ENCODE peak calls at places on chromosomes 7 and 10, in four cellular contexts. P is K562, C is hepatocyte, A is A549. D is an unnamed sample.

GRCh38 chr7:134368851-134369533 is 52.3 kb upstream of the SLC35B4 start:
- DNase-seq in P (no peak), C (peak; percentile 71), A (peak; percentile 97), D (no peak)

GRCh38 chr7:151990567-151990966 is 34.3 kb downstream of the GALNTL5 start:
- DNase-seq in P (no peak), C (no peak), A (peak; percentile 12), D (no peak)

GRCh38 chr7:130733866-130734524 is at the start of gene KLF14:
- DNase-seq in P (peak; percentile 79), C (peak; percentile 35), A (no peak), D (no peak)

GRCh38 chr7:124723012-124723411 is 42.6 kb downstream of the GPR37 start:
- DNase-seq in P (no peak), C (no peak), A (peak; percentile 64), D (no peak)

GRCh38 chr7:92631067-92631829 is 41.1 kb upstream of the FAM133B start:
- DNase-seq in P (peak; percentile 25), C (no peak), A (no peak), D (no peak)

GRCh38 chr7:155412416-155413253 is 45.3 kb upstream of the EN2 start:
- DNase-seq in P (peak; percentile 80), C (peak; percentile 77), A (peak; percentile 67), D (no peak)

GRCh38 chr7:159010951-159011820 is 133.5 kb downstream of the VIPR2 start:
- DNase-seq in P (no peak), C (no peak), A (no peak), D (no peak)

GRCh38 chr10:3255086-3255485 is 82.5 kb upstream of the PITRM1 start:
- DNase-seq in P (no peak), C (no peak), A (no peak), D (no peak)

GRCh38 chr10:78331391-78331922 is 297.8 kb downstream of the RPS24 start:
- DNase-seq in P (no peak), C (no peak), A (no peak), D (peak; percentile 63)

GRCh38 chr10:129786216-129786615 is 177.9 kb downstream of the EBF3 start:
- DNase-seq in P (no peak), C (no peak), A (no peak), D (no peak)

GRCh38 chr7:111560773-111561658 is 1.3 kb downstream of the IMMP2L start:
- DNase-seq in P (no peak), C (peak; percentile 19), A (peak; percentile 28), D (no peak)

GRCh38 chr10:33334170-33334838 is at the start of gene NRP1:
- DNase-seq in P (no peak), C (peak; percentile 47), A (peak; percentile 89), D (peak; percentile 76)

GRCh38 chr7:106041140-106041717 is 70.9 kb downstream of the SYPL1 start:
- DNase-seq in P (peak; percentile 95), C (peak; percentile 65), A (peak; percentile 64), D (no peak)

GRCh38 chr10:116766241-116767198 is 24.2 kb upstream of the HSPA12A start:
- DNase-seq in P (no peak), C (no peak), A (no peak), D (peak; percentile 17)

GRCh38 chr7:25408861-25409260 is 180.6 kb upstream of the NPVF start:
- DNase-seq in P (no peak), C (no peak), A (no peak), D (no peak)

GRCh38 chr7:143909863-143910262 is 7.9 kb upstream of the TCAF1 start:
- DNase-seq in P (no peak), C (no peak), A (no peak), D (no peak)

GRCh38 chr7:44541876-44542610 is 913 bp upstream of the NPC1L1 start:
- DNase-seq in P (no peak), C (no peak), A (no peak), D (no peak)

GRCh38 chr10:26216949-26217395 is 398 bp downstream of the GAD2 start:
- DNase-seq in P (no peak), C (no peak), A (no peak), D (no peak)

GRCh38 chr7:150941351-150941982 is 36.7 kb downstream of the KCNH2 start:
- DNase-seq in P (no peak), C (no peak), A (no peak), D (no peak)

GRCh38 chr7:80145780-80146422 is 11.3 kb downstream of the GNAI1 start:
- DNase-seq in P (no peak), C (peak; percentile 37), A (peak; percentile 28), D (no peak)

GRCh38 chr7:140541513-140542192 is 62.3 kb upstream of the MKRN1 start:
- DNase-seq in P (peak; percentile 58), C (peak; percentile 66), A (peak; percentile 91), D (no peak)

GRCh38 chr7:78073470-78074382 is 275.2 kb downstream of the PHTF2 start:
- DNase-seq in P (no peak), C (peak; percentile 17), A (no peak), D (no peak)

GRCh38 chr10:117386805-117387204 is 11.6 kb upstream of the PDZD8 start:
- DNase-seq in P (no peak), C (no peak), A (no peak), D (no peak)

GRCh38 chr7:36227223-36227622 is 74.2 kb downstream of the EEPD1 start:
- DNase-seq in P (no peak), C (peak; percentile 36), A (no peak), D (no peak)

GRCh38 chr7:123754295-123754871 is 5.6 kb upstream of the WASL start:
- DNase-seq in P (no peak), C (no peak), A (no peak), D (no peak)

GRCh38 chr10:113853577-113854018 is 284 bp downstream of the DCLRE1A start:
- DNase-seq in P (no peak), C (no peak), A (no peak), D (no peak)

GRCh38 chr7:106779877-106780276 is 85.2 kb upstream of the PIK3CG start:
- DNase-seq in P (peak; percentile 33), C (peak; percentile 69), A (peak; percentile 63), D (no peak)

GRCh38 chr7:74658171-74659004 is 870 bp downstream of the GTF2I start:
- DNase-seq in P (peak; percentile 95), C (peak; percentile 98), A (peak; percentile 93), D (peak; percentile 91)

GRCh38 chr10:101775273-101776131 is at the start of gene FGF8:
- DNase-seq in P (no peak), C (no peak), A (no peak), D (peak; percentile 45)

GRCh38 chr10:21285207-21285606 is 240.3 kb downstream of the SKIDA1 start:
- DNase-seq in P (no peak), C (no peak), A (no peak), D (no peak)

GRCh38 chr10:13787015-13787421 is 200.3 kb downstream of the PRPF18 start:
- DNase-seq in P (no peak), C (no peak), A (peak; percentile 13), D (no peak)

DNA sequence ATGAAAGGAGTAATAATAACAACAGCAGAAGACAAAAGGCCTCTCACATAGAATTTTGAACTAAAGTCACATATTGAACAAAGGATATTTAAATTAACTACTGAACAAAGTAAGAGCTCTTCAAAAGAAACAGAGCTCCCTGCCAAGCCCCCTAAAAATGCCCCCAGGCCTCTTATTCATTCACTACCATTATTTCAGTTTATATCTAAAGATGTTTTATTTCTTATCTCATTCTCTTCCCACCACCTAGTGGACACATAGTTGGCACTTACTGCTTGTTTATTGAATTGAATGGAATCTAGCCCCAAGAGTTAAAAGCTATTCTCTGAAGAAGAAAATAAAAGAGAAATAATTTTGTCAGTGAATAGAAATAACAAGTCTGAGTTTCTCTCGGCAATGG is 37.4 kb downstream of the VCL start:
- DNase-seq in P (no peak), C (no peak), A (no peak), D (no peak)
- TF ChIP-seq CTCF in P (no peak), C (peak; percentile 12), A (peak; percentile 42), D (no peak)

GRCh38 chr10:48656241-48656921 is 28.3 kb upstream of the WDFY4 start:
- DNase-seq in P (peak; percentile 98), C (peak; percentile 96), A (peak; percentile 92), D (peak; percentile 95)
- H3K4me3 ChIP-seq in P (peak overlapping the region; percentile 45), C (peak overlapping the region; percentile 60), A (peak overlapping the region; percentile 56), D (peak overlapping the region; percentile 68)

GRCh38 chr7:19715499-19715898 is 6.7 kb upstream of the POLR1F start:
- DNase-seq in P (no peak), C (no peak), A (no peak), D (no peak)
- TF ChIP-seq CTCF in P (no peak), C (no peak), A (no peak), D (no peak)

DNA sequence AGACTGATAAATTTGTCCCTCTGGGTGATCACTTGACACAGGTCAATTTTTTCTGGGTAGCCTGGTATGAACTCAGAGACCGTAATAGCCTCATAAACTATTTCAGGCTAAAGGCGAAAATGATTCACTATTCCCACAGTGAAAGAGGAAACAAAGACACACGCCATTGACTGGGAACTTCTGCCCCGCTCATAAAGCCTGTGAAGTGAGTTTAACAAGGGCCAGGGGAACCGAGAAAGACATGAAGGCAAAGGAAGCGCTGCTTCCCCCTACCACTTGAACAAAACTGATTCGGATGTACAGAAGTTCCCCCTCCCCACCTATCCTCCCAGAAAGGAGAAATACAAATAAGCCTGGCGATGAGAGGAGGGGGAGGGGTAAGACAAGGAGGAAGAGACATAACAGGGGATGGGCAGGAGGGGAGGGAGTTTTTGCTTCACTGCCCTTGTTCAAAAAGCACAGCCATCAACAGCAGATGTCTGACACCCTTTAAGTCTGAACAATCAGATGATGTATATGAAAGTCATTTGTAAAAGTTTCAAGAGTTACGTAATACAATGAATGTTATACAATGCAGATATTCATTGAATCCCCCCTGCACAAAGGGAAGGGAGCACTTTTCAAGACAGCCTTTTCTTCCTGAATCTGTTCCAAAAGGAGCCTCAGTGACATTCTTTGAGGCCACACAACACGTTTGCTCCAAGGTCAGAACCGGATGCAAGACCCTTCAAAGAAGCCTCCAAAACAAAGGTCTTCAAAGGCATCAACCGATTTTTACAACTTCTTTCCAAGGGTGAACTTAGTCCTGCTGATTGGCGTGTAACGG is 734 bp downstream of the ABCB4 start:
- DNase-seq in P (no peak), C (peak; percentile 25), A (no peak), D (no peak)
- H3K4me3 ChIP-seq in P (no peak overlapping the region), C (peak overlapping the region; percentile 64), A (peak overlapping the region; percentile 41), D (peak overlapping the region; percentile 75)

DNA sequence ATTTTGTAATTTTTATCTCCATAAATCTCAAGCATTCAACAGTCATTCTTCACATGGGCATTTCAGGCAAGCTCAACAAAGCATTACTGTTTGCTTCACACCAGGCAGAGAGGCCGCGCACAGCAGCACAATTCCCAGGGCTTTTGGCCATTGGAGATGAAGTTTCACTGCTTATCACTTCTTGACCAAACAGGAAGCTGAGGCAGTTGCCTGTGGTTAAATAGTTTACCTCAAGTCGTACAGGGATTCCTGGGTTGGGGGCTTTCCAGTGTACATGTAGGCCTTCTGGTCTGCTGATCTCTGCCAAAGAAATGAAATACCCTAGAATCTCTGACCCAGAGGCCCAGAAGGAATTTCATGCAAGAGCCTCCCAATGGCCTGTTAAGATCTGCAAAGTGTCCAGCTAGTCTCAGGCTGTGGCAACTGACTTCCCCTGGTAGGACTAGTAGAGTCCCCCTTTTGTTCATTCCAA is 11.2 kb upstream of the PRDX3 start:
- DNase-seq in P (no peak), C (no peak), A (no peak), D (no peak)
- TF ChIP-seq CTCF in P (no peak), C (no peak), A (no peak), D (no peak)

GRCh38 chr7:100949227-100949930 is at the start of gene MUC3A:
- DNase-seq in P (no peak), C (peak; percentile 68), A (no peak), D (no peak)
- H3K4me3 ChIP-seq in P (no peak within 1 kb of the TSS), C (no peak within 1 kb of the TSS), A (no peak within 1 kb of the TSS), D (no peak within 1 kb of the TSS)

GRCh38 chr7:7709263-7709662 is 9.1 kb downstream of the RPA3 start:
- DNase-seq in P (no peak), C (peak; percentile 31), A (no peak), D (no peak)
- TF ChIP-seq CTCF in P (no peak), C (no peak), A (no peak), D (no peak)

D was measured in coronary artery.